ENCODE peak calls at places on chromosomes 3 and 15, in six cellular contexts. P, B, V, O, X and J are unnamed samples.

GRCh38 chr3:32175607-32176197 is 62.8 kb upstream of the CMTM8 start:
- DNase-seq in P (peak), B (no peak), V (peak), O (peak), X (no peak), J (no peak)

GRCh38 chr3:33238923-33239322 is 20.3 kb upstream of the SUSD5 start:
- DNase-seq in P (no peak), B (no peak), V (no peak), O (no peak), X (no peak), J (no peak)

GRCh38 chr15:67937153-67937761 is 97.4 kb upstream of the RNU6-1 start:
- DNase-seq in P (peak), B (no peak), V (no peak), O (peak), X (no peak), J (no peak)

GRCh38 chr3:188740030-188740429 is 431.7 kb upstream of the TPRG1 start:
- DNase-seq in P (no peak), B (no peak), V (no peak), O (no peak), X (no peak), J (no peak)

GRCh38 chr3:72567976-72568560 is 280.2 kb downstream of the SHQ1 start:
- DNase-seq in P (no peak), B (no peak), V (no peak), O (no peak), X (no peak), J (no peak)

GRCh38 chr3:188978772-188979171 is 193.0 kb upstream of the TPRG1 start:
- DNase-seq in P (peak), B (peak), V (no peak), O (peak), X (peak), J (no peak)

GRCh38 chr3:56251343-56251945 is 216.8 kb downstream of the ERC2 start:
- DNase-seq in P (peak), B (no peak), V (peak), O (peak), X (peak), J (no peak)

GRCh38 chr3:161310649-161311423 is 60.5 kb downstream of the SPTSSB start:
- DNase-seq in P (no peak), B (no peak), V (no peak), O (no peak), X (no peak), J (no peak)

GRCh38 chr3:10242182-10243065 is 5.8 kb upstream of the TATDN2 start:
- DNase-seq in P (peak), B (peak), V (no peak), O (no peak), X (no peak), J (no peak)

GRCh38 chr3:120202363-120202762 is 82.7 kb downstream of the GPR156 start:
- DNase-seq in P (no peak), B (no peak), V (no peak), O (no peak), X (no peak), J (no peak)

GRCh38 chr3:59432676-59433075 is 382.9 kb upstream of the CFAP20DC start:
- DNase-seq in P (peak), B (no peak), V (no peak), O (peak), X (no peak), J (no peak)

GRCh38 chr3:38121832-38122461 is 15.0 kb downstream of the ACAA1 start:
- DNase-seq in P (no peak), B (peak), V (no peak), O (no peak), X (no peak), J (no peak)

GRCh38 chr3:73623996-73624362 is 762 bp downstream of the PDZRN3 start:
- DNase-seq in P (peak), B (peak), V (peak), O (peak), X (peak), J (peak)

GRCh38 chr15:96889734-96890480 is 559.4 kb downstream of the NR2F2 start:
- DNase-seq in P (no peak), B (no peak), V (no peak), O (no peak), X (no peak), J (no peak)

GRCh38 chr3:130687327-130687726 is 59.3 kb downstream of the PIK3R4 start:
- DNase-seq in P (peak), B (no peak), V (no peak), O (no peak), X (no peak), J (no peak)

GRCh38 chr3:189236352-189236751 is 64.6 kb downstream of the TPRG1 start:
- DNase-seq in P (no peak), B (no peak), V (no peak), O (no peak), X (no peak), J (no peak)

GRCh38 chr15:35654334-35654733 is 108.4 kb upstream of the DPH6 start:
- DNase-seq in P (peak), B (no peak), V (no peak), O (no peak), X (no peak), J (no peak)

GRCh38 chr3:107235923-107236315 is 141.3 kb upstream of the CCDC54 start:
- DNase-seq in P (peak), B (peak), V (peak), O (peak), X (peak), J (no peak)

GRCh38 chr3:111975131-111975530 is 3.7 kb upstream of the ABHD10 start:
- DNase-seq in P (no peak), B (no peak), V (no peak), O (no peak), X (no peak), J (no peak)

GRCh38 chr15:89327113-89327512 is 7.5 kb downstream of the POLG start:
- DNase-seq in P (no peak), B (no peak), V (no peak), O (no peak), X (no peak), J (no peak)

GRCh38 chr3:107456501-107456900 is 66.3 kb upstream of the BBX start:
- DNase-seq in P (no peak), B (no peak), V (no peak), O (no peak), X (no peak), J (no peak)

GRCh38 chr3:52004158-52004787 is 8.6 kb upstream of the RPL29 start:
- DNase-seq in P (peak), B (no peak), V (peak), O (peak), X (no peak), J (peak)

GRCh38 chr3:48595526-48596121 is 495 bp upstream of the COL7A1 start:
- DNase-seq in P (peak), B (no peak), V (no peak), O (peak), X (no peak), J (peak)

GRCh38 chr3:16290007-16290826 is 25.2 kb downstream of the OXNAD1 start:
- DNase-seq in P (peak), B (no peak), V (no peak), O (peak), X (no peak), J (no peak)

GRCh38 chr3:81696090-81696489 is 65.4 kb downstream of the GBE1 start:
- DNase-seq in P (no peak), B (no peak), V (no peak), O (no peak), X (no peak), J (no peak)

GRCh38 chr3:151580592-151580991 is 119.7 kb upstream of the IGSF10 start:
- DNase-seq in P (peak), B (no peak), V (no peak), O (no peak), X (no peak), J (no peak)

GRCh38 chr3:45491344-45491743 is 103.0 kb downstream of the LARS2 start:
- DNase-seq in P (no peak), B (no peak), V (no peak), O (no peak), X (no peak), J (no peak)

GRCh38 chr3:64188810-64189560 is 36.3 kb downstream of the PRICKLE2 start:
- DNase-seq in P (peak), B (peak), V (no peak), O (peak), X (no peak), J (no peak)

GRCh38 chr3:16550305-16550675 is 36.8 kb upstream of the RFTN1 start:
- DNase-seq in P (no peak), B (no peak), V (no peak), O (peak), X (peak), J (no peak)

GRCh38 chr15:46707452-46707851 is 1009.9 kb upstream of the SEMA6D start:
- DNase-seq in P (no peak), B (no peak), V (no peak), O (no peak), X (no peak), J (no peak)

GRCh38 chr3:132433121-132433520 is 15.8 kb downstream of the DNAJC13 start:
- DNase-seq in P (no peak), B (no peak), V (no peak), O (no peak), X (no peak), J (no peak)

GRCh38 chr3:184261270-184262165 is at the start of gene CAMK2N2:
- DNase-seq in P (peak), B (no peak), V (peak), O (peak), X (peak), J (peak)

GRCh38 chr3:190381356-190381940 is 6.5 kb upstream of the CLDN16 start:
- DNase-seq in P (peak), B (no peak), V (no peak), O (no peak), X (no peak), J (no peak)

GRCh38 chr3:181329024-181329423 is 339.5 kb upstream of the DNAJC19 start:
- DNase-seq in P (no peak), B (no peak), V (no peak), O (no peak), X (peak), J (no peak)

GRCh38 chr3:197484204-197484901 is 71.4 kb downstream of the BDH1 start:
- DNase-seq in P (no peak), B (no peak), V (no peak), O (peak), X (no peak), J (no peak)

GRCh38 chr3:72341943-72342342 is 506.3 kb downstream of the SHQ1 start:
- DNase-seq in P (no peak), B (no peak), V (no peak), O (no peak), X (no peak), J (no peak)

GRCh38 chr15:57684491-57685184 is 21.9 kb upstream of the POLR2M start:
- DNase-seq in P (no peak), B (no peak), V (no peak), O (no peak), X (no peak), J (no peak)